ENCODE peak calls at places on chromosome 16, in six cellular contexts. One of them, this sample, is unnamed.

GRCh38 chr16:71895679-71896385 is 501 bp downstream of the IST1 start:
- DNase-seq in Right ventricle myocardium superior: peak
- DNase-seq in adrenal gland: peak
- DNase-seq in fibroblast of the conjunctiva: no peak
- DNase-seq in stromal cell of bone marrow: no peak
- DNase-seq in RWPE1: peak
- DNase-seq in this sample: no peak

GRCh38 chr16:46743232-46743719 is 4.9 kb downstream of the MYLK3 start:
- DNase-seq in Right ventricle myocardium superior: peak
- DNase-seq in adrenal gland: peak
- DNase-seq in fibroblast of the conjunctiva: no peak
- DNase-seq in stromal cell of bone marrow: no peak
- DNase-seq in RWPE1: no peak
- DNase-seq in this sample: no peak

GRCh38 chr16:88977028-88977844 is at the start of gene CBFA2T3:
- DNase-seq in Right ventricle myocardium superior: peak
- DNase-seq in adrenal gland: peak
- DNase-seq in fibroblast of the conjunctiva: no peak
- DNase-seq in stromal cell of bone marrow: no peak
- DNase-seq in RWPE1: no peak
- DNase-seq in this sample: no peak

GRCh38 chr16:4097826-4098240 is 18.4 kb downstream of the ADCY9 start:
- DNase-seq in Right ventricle myocardium superior: no peak
- DNase-seq in adrenal gland: no peak
- DNase-seq in fibroblast of the conjunctiva: no peak
- DNase-seq in stromal cell of bone marrow: no peak
- DNase-seq in RWPE1: no peak
- DNase-seq in this sample: no peak

GRCh38 chr16:15924996-15925395 is 24.4 kb upstream of the ABCC1 start:
- DNase-seq in Right ventricle myocardium superior: no peak
- DNase-seq in adrenal gland: no peak
- DNase-seq in fibroblast of the conjunctiva: no peak
- DNase-seq in stromal cell of bone marrow: no peak
- DNase-seq in RWPE1: no peak
- DNase-seq in this sample: no peak

GRCh38 chr16:75758215-75758614 is 31.9 kb upstream of the CPHXL start:
- DNase-seq in Right ventricle myocardium superior: no peak
- DNase-seq in adrenal gland: no peak
- DNase-seq in fibroblast of the conjunctiva: no peak
- DNase-seq in stromal cell of bone marrow: peak
- DNase-seq in RWPE1: no peak
- DNase-seq in this sample: no peak

GRCh38 chr16:48556210-48556912 is 53.6 kb downstream of the N4BP1 start:
- DNase-seq in Right ventricle myocardium superior: no peak
- DNase-seq in adrenal gland: no peak
- DNase-seq in fibroblast of the conjunctiva: no peak
- DNase-seq in stromal cell of bone marrow: no peak
- DNase-seq in RWPE1: no peak
- DNase-seq in this sample: no peak

GRCh38 chr16:88297178-88297720 is 85.5 kb upstream of the ZNF469 start:
- DNase-seq in Right ventricle myocardium superior: no peak
- DNase-seq in adrenal gland: no peak
- DNase-seq in fibroblast of the conjunctiva: no peak
- DNase-seq in stromal cell of bone marrow: no peak
- DNase-seq in RWPE1: no peak
- DNase-seq in this sample: no peak

GRCh38 chr16:69351309-69352027 is at the start of gene TMED6:
- DNase-seq in Right ventricle myocardium superior: no peak
- DNase-seq in adrenal gland: no peak
- DNase-seq in fibroblast of the conjunctiva: no peak
- DNase-seq in stromal cell of bone marrow: no peak
- DNase-seq in RWPE1: no peak
- DNase-seq in this sample: no peak

GRCh38 chr16:3651461-3652372 is 2.8 kb upstream of the DNASE1 start:
- DNase-seq in Right ventricle myocardium superior: peak
- DNase-seq in adrenal gland: no peak
- DNase-seq in fibroblast of the conjunctiva: no peak
- DNase-seq in stromal cell of bone marrow: no peak
- DNase-seq in RWPE1: no peak
- DNase-seq in this sample: no peak

GRCh38 chr16:87665193-87665592 is 62.9 kb downstream of the JPH3 start:
- DNase-seq in Right ventricle myocardium superior: no peak
- DNase-seq in adrenal gland: no peak
- DNase-seq in fibroblast of the conjunctiva: no peak
- DNase-seq in stromal cell of bone marrow: no peak
- DNase-seq in RWPE1: no peak
- DNase-seq in this sample: no peak

GRCh38 chr16:57637424-57637823 is 9.0 kb downstream of the ADGRG1 start:
- DNase-seq in Right ventricle myocardium superior: peak
- DNase-seq in adrenal gland: peak
- DNase-seq in fibroblast of the conjunctiva: no peak
- DNase-seq in stromal cell of bone marrow: no peak
- DNase-seq in RWPE1: no peak
- DNase-seq in this sample: no peak

GRCh38 chr16:46862555-46863447 is 21.4 kb upstream of the GPT2 start:
- DNase-seq in Right ventricle myocardium superior: no peak
- DNase-seq in adrenal gland: no peak
- DNase-seq in fibroblast of the conjunctiva: no peak
- DNase-seq in stromal cell of bone marrow: no peak
- DNase-seq in RWPE1: no peak
- DNase-seq in this sample: no peak

GRCh38 chr16:80725566-80726162 is 78.7 kb downstream of the CDYL2 start:
- DNase-seq in Right ventricle myocardium superior: no peak
- DNase-seq in adrenal gland: no peak
- DNase-seq in fibroblast of the conjunctiva: no peak
- DNase-seq in stromal cell of bone marrow: no peak
- DNase-seq in RWPE1: no peak
- DNase-seq in this sample: peak

GRCh38 chr16:80610489-80611156 is 69.8 kb downstream of the DYNLRB2 start:
- DNase-seq in Right ventricle myocardium superior: no peak
- DNase-seq in adrenal gland: no peak
- DNase-seq in fibroblast of the conjunctiva: no peak
- DNase-seq in stromal cell of bone marrow: no peak
- DNase-seq in RWPE1: no peak
- DNase-seq in this sample: no peak

GRCh38 chr16:58863042-58863441 is 128.9 kb upstream of the GOT2 start:
- DNase-seq in Right ventricle myocardium superior: no peak
- DNase-seq in adrenal gland: no peak
- DNase-seq in fibroblast of the conjunctiva: no peak
- DNase-seq in stromal cell of bone marrow: no peak
- DNase-seq in RWPE1: no peak
- DNase-seq in this sample: no peak

GRCh38 chr16:728131-728889 is 1.4 kb downstream of the HAGHL start:
- DNase-seq in Right ventricle myocardium superior: peak
- DNase-seq in adrenal gland: peak
- DNase-seq in fibroblast of the conjunctiva: no peak
- DNase-seq in stromal cell of bone marrow: no peak
- DNase-seq in RWPE1: peak
- DNase-seq in this sample: no peak

GRCh38 chr16:82061861-82062525 is 26.9 kb downstream of the HSD17B2 start:
- DNase-seq in Right ventricle myocardium superior: no peak
- DNase-seq in adrenal gland: no peak
- DNase-seq in fibroblast of the conjunctiva: peak
- DNase-seq in stromal cell of bone marrow: no peak
- DNase-seq in RWPE1: peak
- DNase-seq in this sample: no peak

GRCh38 chr16:22035094-22035675 is 27.3 kb downstream of the MOSMO start:
- DNase-seq in Right ventricle myocardium superior: no peak
- DNase-seq in adrenal gland: no peak
- DNase-seq in fibroblast of the conjunctiva: no peak
- DNase-seq in stromal cell of bone marrow: no peak
- DNase-seq in RWPE1: no peak
- DNase-seq in this sample: no peak

GRCh38 chr16:52441886-52442285 is 105.1 kb downstream of the TOX3 start:
- DNase-seq in Right ventricle myocardium superior: no peak
- DNase-seq in adrenal gland: no peak
- DNase-seq in fibroblast of the conjunctiva: no peak
- DNase-seq in stromal cell of bone marrow: no peak
- DNase-seq in RWPE1: no peak
- DNase-seq in this sample: no peak

GRCh38 chr16:12618515-12618914 is 185.2 kb downstream of the CPPED1 start:
- DNase-seq in Right ventricle myocardium superior: no peak
- DNase-seq in adrenal gland: no peak
- DNase-seq in fibroblast of the conjunctiva: no peak
- DNase-seq in stromal cell of bone marrow: no peak
- DNase-seq in RWPE1: no peak
- DNase-seq in this sample: no peak

GRCh38 chr16:86619263-86619935 is 41.0 kb downstream of the FOXL1 start:
- DNase-seq in Right ventricle myocardium superior: no peak
- DNase-seq in adrenal gland: no peak
- DNase-seq in fibroblast of the conjunctiva: no peak
- DNase-seq in stromal cell of bone marrow: no peak
- DNase-seq in RWPE1: no peak
- DNase-seq in this sample: no peak

GRCh38 chr16:69469807-69470561 is 45.6 kb downstream of the CYB5B start:
- DNase-seq in Right ventricle myocardium superior: no peak
- DNase-seq in adrenal gland: no peak
- DNase-seq in fibroblast of the conjunctiva: no peak
- DNase-seq in stromal cell of bone marrow: no peak
- DNase-seq in RWPE1: no peak
- DNase-seq in this sample: no peak

GRCh38 chr16:85165781-85166180 is 53.5 kb upstream of the CIBAR2 start:
- DNase-seq in Right ventricle myocardium superior: no peak
- DNase-seq in adrenal gland: no peak
- DNase-seq in fibroblast of the conjunctiva: no peak
- DNase-seq in stromal cell of bone marrow: no peak
- DNase-seq in RWPE1: no peak
- DNase-seq in this sample: no peak

GRCh38 chr16:24508614-24509013 is 30.8 kb upstream of the RBBP6 start:
- DNase-seq in Right ventricle myocardium superior: no peak
- DNase-seq in adrenal gland: peak
- DNase-seq in fibroblast of the conjunctiva: peak
- DNase-seq in stromal cell of bone marrow: peak
- DNase-seq in RWPE1: peak
- DNase-seq in this sample: peak

GRCh38 chr16:2501938-2502900 is 11.5 kb upstream of the ATP6V0C start:
- DNase-seq in Right ventricle myocardium superior: no peak
- DNase-seq in adrenal gland: no peak
- DNase-seq in fibroblast of the conjunctiva: no peak
- DNase-seq in stromal cell of bone marrow: no peak
- DNase-seq in RWPE1: no peak
- DNase-seq in this sample: no peak

GRCh38 chr16:11556945-11557720 is 29.6 kb downstream of the LITAF start:
- DNase-seq in Right ventricle myocardium superior: no peak
- DNase-seq in adrenal gland: no peak
- DNase-seq in fibroblast of the conjunctiva: no peak
- DNase-seq in stromal cell of bone marrow: no peak
- DNase-seq in RWPE1: no peak
- DNase-seq in this sample: no peak

GRCh38 chr16:81528258-81528657 is 83.7 kb downstream of the CMIP start:
- DNase-seq in Right ventricle myocardium superior: no peak
- DNase-seq in adrenal gland: no peak
- DNase-seq in fibroblast of the conjunctiva: no peak
- DNase-seq in stromal cell of bone marrow: no peak
- DNase-seq in RWPE1: no peak
- DNase-seq in this sample: no peak

GRCh38 chr16:17488506-17488905 is 17.7 kb upstream of the XYLT1 start:
- DNase-seq in Right ventricle myocardium superior: no peak
- DNase-seq in adrenal gland: no peak
- DNase-seq in fibroblast of the conjunctiva: no peak
- DNase-seq in stromal cell of bone marrow: no peak
- DNase-seq in RWPE1: no peak
- DNase-seq in this sample: no peak

GRCh38 chr16:3950343-3951193 is 70.1 kb upstream of the CREBBP start:
- DNase-seq in Right ventricle myocardium superior: peak
- DNase-seq in adrenal gland: peak
- DNase-seq in fibroblast of the conjunctiva: peak
- DNase-seq in stromal cell of bone marrow: peak
- DNase-seq in RWPE1: peak
- DNase-seq in this sample: peak

GRCh38 chr16:88542231-88542630 is 28.0 kb upstream of the ZC3H18 start:
- DNase-seq in Right ventricle myocardium superior: no peak
- DNase-seq in adrenal gland: no peak
- DNase-seq in fibroblast of the conjunctiva: no peak
- DNase-seq in stromal cell of bone marrow: no peak
- DNase-seq in RWPE1: no peak
- DNase-seq in this sample: no peak

GRCh38 chr16:1156983-1157638 is 4.2 kb downstream of the CACNA1H start:
- DNase-seq in Right ventricle myocardium superior: no peak
- DNase-seq in adrenal gland: no peak
- DNase-seq in fibroblast of the conjunctiva: no peak
- DNase-seq in stromal cell of bone marrow: no peak
- DNase-seq in RWPE1: no peak
- DNase-seq in this sample: no peak

GRCh38 chr16:2473999-2474876 is 689 bp upstream of the TBC1D24 start:
- DNase-seq in Right ventricle myocardium superior: peak
- DNase-seq in adrenal gland: peak
- DNase-seq in fibroblast of the conjunctiva: no peak
- DNase-seq in stromal cell of bone marrow: no peak
- DNase-seq in RWPE1: no peak
- DNase-seq in this sample: no peak

GRCh38 chr16:15885560-15886001 is 2.8 kb downstream of the CEP20 start:
- DNase-seq in Right ventricle myocardium superior: no peak
- DNase-seq in adrenal gland: no peak
- DNase-seq in fibroblast of the conjunctiva: no peak
- DNase-seq in stromal cell of bone marrow: no peak
- DNase-seq in RWPE1: no peak
- DNase-seq in this sample: peak

GRCh38 chr16:18059089-18059488 is 277.4 kb downstream of the NPIPA8 start:
- DNase-seq in Right ventricle myocardium superior: no peak
- DNase-seq in adrenal gland: no peak
- DNase-seq in fibroblast of the conjunctiva: no peak
- DNase-seq in stromal cell of bone marrow: no peak
- DNase-seq in RWPE1: no peak
- DNase-seq in this sample: no peak